ENCODE peak calls at places on chromosome 14, in eight cellular contexts. One of them, this sample, is unnamed.

GRCh38 chr14:63986789-63987533 is 134.2 kb downstream of the SYNE2 start:
- DNase-seq in PC-9: no peak
- DNase-seq in psoas muscle: no peak
- DNase-seq in GM12878: no peak
- DNase-seq in GM23248: peak; percentile 89
- DNase-seq in CD8-positive, alpha-beta T cell: no peak
- DNase-seq in lower lobe of right lung: no peak
- DNase-seq in Panc1: no peak
- DNase-seq in this sample: peak; percentile 33

GRCh38 chr14:59570122-59570521 is 6.5 kb downstream of the CCDC175 start:
- DNase-seq in PC-9: no peak
- DNase-seq in psoas muscle: no peak
- DNase-seq in GM12878: no peak
- DNase-seq in GM23248: no peak
- DNase-seq in CD8-positive, alpha-beta T cell: no peak
- DNase-seq in lower lobe of right lung: no peak
- DNase-seq in Panc1: no peak
- DNase-seq in this sample: no peak

GRCh38 chr14:70857499-70857895 is 48.2 kb upstream of the MAP3K9 start:
- DNase-seq in PC-9: no peak
- DNase-seq in psoas muscle: no peak
- DNase-seq in GM12878: no peak
- DNase-seq in GM23248: peak; percentile 18
- DNase-seq in CD8-positive, alpha-beta T cell: no peak
- DNase-seq in lower lobe of right lung: no peak
- DNase-seq in Panc1: no peak
- DNase-seq in this sample: no peak

GRCh38 chr14:103288076-103288766 is 45.8 kb upstream of the EIF5 start:
- DNase-seq in PC-9: no peak
- DNase-seq in psoas muscle: no peak
- DNase-seq in GM12878: no peak
- DNase-seq in GM23248: no peak
- DNase-seq in CD8-positive, alpha-beta T cell: no peak
- DNase-seq in lower lobe of right lung: no peak
- DNase-seq in Panc1: no peak
- DNase-seq in this sample: no peak

GRCh38 chr14:87133073-87133815 is 859.7 kb downstream of the GALC start:
- DNase-seq in PC-9: no peak
- DNase-seq in psoas muscle: peak; percentile 44
- DNase-seq in GM12878: no peak
- DNase-seq in GM23248: peak; percentile 77
- DNase-seq in CD8-positive, alpha-beta T cell: no peak
- DNase-seq in lower lobe of right lung: no peak
- DNase-seq in Panc1: no peak
- DNase-seq in this sample: no peak

GRCh38 chr14:73250781-73251500 is 13.6 kb downstream of the PAPLN start:
- DNase-seq in PC-9: no peak
- DNase-seq in psoas muscle: no peak
- DNase-seq in GM12878: no peak
- DNase-seq in GM23248: no peak
- DNase-seq in CD8-positive, alpha-beta T cell: no peak
- DNase-seq in lower lobe of right lung: no peak
- DNase-seq in Panc1: no peak
- DNase-seq in this sample: peak; percentile 41

GRCh38 chr14:100030441-100031153 is 34.6 kb upstream of the EVL start:
- DNase-seq in PC-9: no peak
- DNase-seq in psoas muscle: no peak
- DNase-seq in GM12878: no peak
- DNase-seq in GM23248: peak; percentile 95
- DNase-seq in CD8-positive, alpha-beta T cell: no peak
- DNase-seq in lower lobe of right lung: no peak
- DNase-seq in Panc1: peak; percentile 30
- DNase-seq in this sample: peak; percentile 9

GRCh38 chr14:90759370-90760054 is 56.7 kb downstream of the TTC7B start:
- DNase-seq in PC-9: no peak
- DNase-seq in psoas muscle: no peak
- DNase-seq in GM12878: no peak
- DNase-seq in GM23248: no peak
- DNase-seq in CD8-positive, alpha-beta T cell: no peak
- DNase-seq in lower lobe of right lung: no peak
- DNase-seq in Panc1: no peak
- DNase-seq in this sample: no peak

GRCh38 chr14:88384653-88385205 is 728 bp upstream of the SPATA7 start:
- DNase-seq in PC-9: no peak
- DNase-seq in psoas muscle: no peak
- DNase-seq in GM12878: no peak
- DNase-seq in GM23248: peak; percentile 53
- DNase-seq in CD8-positive, alpha-beta T cell: no peak
- DNase-seq in lower lobe of right lung: no peak
- DNase-seq in Panc1: no peak
- DNase-seq in this sample: peak; percentile 21

GRCh38 chr14:54259821-54260220 is 137.0 kb upstream of the CDKN3 start:
- DNase-seq in PC-9: no peak
- DNase-seq in psoas muscle: no peak
- DNase-seq in GM12878: no peak
- DNase-seq in GM23248: no peak
- DNase-seq in CD8-positive, alpha-beta T cell: no peak
- DNase-seq in lower lobe of right lung: no peak
- DNase-seq in Panc1: no peak
- DNase-seq in this sample: no peak

GRCh38 chr14:56803816-56804535 is 6.3 kb downstream of the OTX2 start:
- DNase-seq in PC-9: no peak
- DNase-seq in psoas muscle: no peak
- DNase-seq in GM12878: no peak
- DNase-seq in GM23248: no peak
- DNase-seq in CD8-positive, alpha-beta T cell: no peak
- DNase-seq in lower lobe of right lung: no peak
- DNase-seq in Panc1: no peak
- DNase-seq in this sample: no peak

GRCh38 chr14:92960706-92961566 is 38.0 kb downstream of the CHGA start:
- DNase-seq in PC-9: peak; percentile 22
- DNase-seq in psoas muscle: peak; percentile 2
- DNase-seq in GM12878: no peak
- DNase-seq in GM23248: peak; percentile 74
- DNase-seq in CD8-positive, alpha-beta T cell: no peak
- DNase-seq in lower lobe of right lung: no peak
- DNase-seq in Panc1: no peak
- DNase-seq in this sample: no peak

GRCh38 chr14:20415723-20416622 is 2.7 kb upstream of the TEP1 start:
- DNase-seq in PC-9: no peak
- DNase-seq in psoas muscle: no peak
- DNase-seq in GM12878: peak; percentile 49
- DNase-seq in GM23248: peak; percentile 72
- DNase-seq in CD8-positive, alpha-beta T cell: peak; percentile 31
- DNase-seq in lower lobe of right lung: no peak
- DNase-seq in Panc1: no peak
- DNase-seq in this sample: no peak

GRCh38 chr14:99388286-99388685 is 92.4 kb downstream of the SETD3 start:
- DNase-seq in PC-9: no peak
- DNase-seq in psoas muscle: no peak
- DNase-seq in GM12878: no peak
- DNase-seq in GM23248: no peak
- DNase-seq in CD8-positive, alpha-beta T cell: no peak
- DNase-seq in lower lobe of right lung: no peak
- DNase-seq in Panc1: no peak
- DNase-seq in this sample: no peak

GRCh38 chr14:96688629-96689028 is 108.6 kb upstream of the VRK1 start:
- DNase-seq in PC-9: no peak
- DNase-seq in psoas muscle: no peak
- DNase-seq in GM12878: no peak
- DNase-seq in GM23248: no peak
- DNase-seq in CD8-positive, alpha-beta T cell: no peak
- DNase-seq in lower lobe of right lung: no peak
- DNase-seq in Panc1: no peak
- DNase-seq in this sample: no peak

GRCh38 chr14:104294628-104294982 is 156.2 kb downstream of the KIF26A start:
- DNase-seq in PC-9: no peak
- DNase-seq in psoas muscle: no peak
- DNase-seq in GM12878: no peak
- DNase-seq in GM23248: no peak
- DNase-seq in CD8-positive, alpha-beta T cell: no peak
- DNase-seq in lower lobe of right lung: no peak
- DNase-seq in Panc1: no peak
- DNase-seq in this sample: peak; percentile 51
- H3K4me3 ChIP-seq in PC-9: no peak overlapping the region
- H3K4me3 ChIP-seq in psoas muscle: no peak overlapping the region
- H3K4me3 ChIP-seq in GM12878: no peak overlapping the region
- H3K4me3 ChIP-seq in GM23248: no peak overlapping the region
- H3K4me3 ChIP-seq in CD8-positive, alpha-beta T cell: no peak overlapping the region
- H3K4me3 ChIP-seq in lower lobe of right lung: no peak overlapping the region
- H3K4me3 ChIP-seq in Panc1: no peak overlapping the region
- H3K4me3 ChIP-seq in this sample: no peak overlapping the region

GRCh38 chr14:95097385-95097784 is 59.9 kb downstream of the DICER1 start:
- DNase-seq in PC-9: no peak
- DNase-seq in psoas muscle: no peak
- DNase-seq in GM12878: no peak
- DNase-seq in GM23248: peak; percentile 37
- DNase-seq in CD8-positive, alpha-beta T cell: no peak
- DNase-seq in lower lobe of right lung: no peak
- DNase-seq in Panc1: no peak
- DNase-seq in this sample: no peak

GRCh38 chr14:95092723-95093122 is 64.6 kb downstream of the DICER1 start:
- DNase-seq in PC-9: no peak
- DNase-seq in psoas muscle: no peak
- DNase-seq in GM12878: no peak
- DNase-seq in GM23248: no peak
- DNase-seq in CD8-positive, alpha-beta T cell: no peak
- DNase-seq in lower lobe of right lung: no peak
- DNase-seq in Panc1: no peak
- DNase-seq in this sample: no peak

GRCh38 chr14:95098984-95099599 is 58.2 kb downstream of the DICER1 start:
- DNase-seq in PC-9: no peak
- DNase-seq in psoas muscle: peak; percentile 72
- DNase-seq in GM12878: no peak
- DNase-seq in GM23248: peak; percentile 88
- DNase-seq in CD8-positive, alpha-beta T cell: peak; percentile 28
- DNase-seq in lower lobe of right lung: peak; percentile 60
- DNase-seq in Panc1: peak; percentile 22
- DNase-seq in this sample: no peak

GRCh38 chr14:95095991-95096390 is 61.3 kb downstream of the DICER1 start:
- DNase-seq in PC-9: no peak
- DNase-seq in psoas muscle: no peak
- DNase-seq in GM12878: no peak
- DNase-seq in GM23248: no peak
- DNase-seq in CD8-positive, alpha-beta T cell: no peak
- DNase-seq in lower lobe of right lung: no peak
- DNase-seq in Panc1: no peak
- DNase-seq in this sample: no peak

GRCh38 chr14:95096476-95096875 is 60.9 kb downstream of the DICER1 start:
- DNase-seq in PC-9: no peak
- DNase-seq in psoas muscle: no peak
- DNase-seq in GM12878: no peak
- DNase-seq in GM23248: no peak
- DNase-seq in CD8-positive, alpha-beta T cell: no peak
- DNase-seq in lower lobe of right lung: no peak
- DNase-seq in Panc1: no peak
- DNase-seq in this sample: no peak
- H3K4me1 ChIP-seq in PC-9: no peaks in the 10 kb centered on the region
- H3K4me1 ChIP-seq in psoas muscle: peaks cover 13% of the 10 kb centered on the region
- H3K4me1 ChIP-seq in GM12878: no peaks in the 10 kb centered on the region
- H3K4me1 ChIP-seq in GM23248: peaks cover 36% of the 10 kb centered on the region
- H3K4me1 ChIP-seq in CD8-positive, alpha-beta T cell: no peaks in the 10 kb centered on the region
- H3K4me1 ChIP-seq in lower lobe of right lung: peaks cover 25% of the 10 kb centered on the region
- H3K4me1 ChIP-seq in Panc1: no peaks in the 10 kb centered on the region
- H3K4me1 ChIP-seq in this sample: no peaks in the 10 kb centered on the region

GRCh38 chr14:62103497-62103896 is 341.3 kb downstream of the SNAPC1 start:
- DNase-seq in PC-9: no peak
- DNase-seq in psoas muscle: no peak
- DNase-seq in GM12878: no peak
- DNase-seq in GM23248: no peak
- DNase-seq in CD8-positive, alpha-beta T cell: no peak
- DNase-seq in lower lobe of right lung: no peak
- DNase-seq in Panc1: no peak
- DNase-seq in this sample: no peak
- H3K4me3 ChIP-seq in PC-9: no peak overlapping the region
- H3K4me3 ChIP-seq in psoas muscle: no peak overlapping the region
- H3K4me3 ChIP-seq in GM12878: no peak overlapping the region
- H3K4me3 ChIP-seq in GM23248: no peak overlapping the region
- H3K4me3 ChIP-seq in CD8-positive, alpha-beta T cell: no peak overlapping the region
- H3K4me3 ChIP-seq in lower lobe of right lung: no peak overlapping the region
- H3K4me3 ChIP-seq in Panc1: no peak overlapping the region
- H3K4me3 ChIP-seq in this sample: no peak overlapping the region

DNA sequence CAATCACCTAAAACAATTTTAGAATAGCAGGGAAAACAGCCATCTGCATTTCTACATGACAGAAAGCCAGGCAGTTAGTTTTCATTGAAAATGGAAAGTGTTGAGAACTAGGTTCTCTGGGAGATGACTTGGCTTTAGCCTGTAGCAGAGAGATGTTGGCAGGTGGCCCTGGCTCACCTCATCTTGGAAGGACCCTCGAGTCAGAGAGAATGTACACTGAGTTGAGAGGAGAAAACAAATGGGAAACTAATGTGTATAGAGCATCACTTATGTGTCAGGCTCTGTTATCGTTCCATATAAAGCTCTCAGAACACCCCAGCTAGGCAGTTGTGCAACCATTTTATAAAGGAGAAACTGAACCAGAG is 51.9 kb downstream of the SUSD6 start:
- DNase-seq in PC-9: no peak
- DNase-seq in psoas muscle: no peak
- DNase-seq in GM12878: no peak
- DNase-seq in GM23248: peak; percentile 44
- DNase-seq in CD8-positive, alpha-beta T cell: no peak
- DNase-seq in lower lobe of right lung: no peak
- DNase-seq in Panc1: no peak
- DNase-seq in this sample: no peak
- H3K4me1 ChIP-seq in PC-9: peaks cover 59% of the 10 kb centered on the region
- H3K4me1 ChIP-seq in psoas muscle: peaks cover 65% of the 10 kb centered on the region
- H3K4me1 ChIP-seq in GM12878: peaks cover 44% of the 10 kb centered on the region
- H3K4me1 ChIP-seq in GM23248: peaks cover 52% of the 10 kb centered on the region
- H3K4me1 ChIP-seq in CD8-positive, alpha-beta T cell: peaks cover 19% of the 10 kb centered on the region
- H3K4me1 ChIP-seq in lower lobe of right lung: peaks cover 93% of the 10 kb centered on the region
- H3K4me1 ChIP-seq in Panc1: peaks cover 18% of the 10 kb centered on the region
- H3K4me1 ChIP-seq in this sample: peaks cover 26% of the 10 kb centered on the region

GRCh38 chr14:50676814-50677516 is 8.9 kb upstream of the SAV1 start:
- DNase-seq in PC-9: no peak
- DNase-seq in psoas muscle: no peak
- DNase-seq in GM12878: no peak
- DNase-seq in GM23248: no peak
- DNase-seq in CD8-positive, alpha-beta T cell: no peak
- DNase-seq in lower lobe of right lung: no peak
- DNase-seq in Panc1: no peak
- DNase-seq in this sample: no peak
- H3K4me3 ChIP-seq in PC-9: peak overlapping the region; percentile 43
- H3K4me3 ChIP-seq in psoas muscle: no peak overlapping the region
- H3K4me3 ChIP-seq in GM12878: peak overlapping the region; percentile 35
- H3K4me3 ChIP-seq in GM23248: peak overlapping the region; percentile 53
- H3K4me3 ChIP-seq in CD8-positive, alpha-beta T cell: no peak overlapping the region
- H3K4me3 ChIP-seq in lower lobe of right lung: no peak overlapping the region
- H3K4me3 ChIP-seq in Panc1: no peak overlapping the region
- H3K4me3 ChIP-seq in this sample: no peak overlapping the region

This sample was measured in mucosa of descending colon.